ENCODE peak calls at places on chromosomes 2 and 18, in four cellular contexts. One of them, this sample, is unnamed.

GRCh38 chr18:47594621-47595086 is 335.8 kb downstream of the SMAD2 start:
- DNase-seq in colonic mucosa: no peak
- DNase-seq in A549: no peak
- DNase-seq in sigmoid colon: no peak
- DNase-seq in this sample: no peak

GRCh38 chr2:237160271-237160934 is 74.7 kb downstream of the COPS8 start:
- DNase-seq in sigmoid colon: no peak
- DNase-seq in colonic mucosa: no peak
- DNase-seq in A549: no peak
- DNase-seq in this sample: no peak

GRCh38 chr18:3162181-3162580 is 57.6 kb downstream of the MYOM1 start:
- DNase-seq in colonic mucosa: peak
- DNase-seq in A549: no peak
- DNase-seq in sigmoid colon: no peak
- DNase-seq in this sample: no peak

GRCh38 chr2:223969856-223970255 is 12.6 kb downstream of the MRPL44 start:
- DNase-seq in sigmoid colon: no peak
- DNase-seq in A549: no peak
- DNase-seq in colonic mucosa: no peak
- DNase-seq in this sample: no peak

GRCh38 chr2:218991674-218992168 is 1.5 kb downstream of the CRYBA2 start:
- DNase-seq in A549: no peak
- DNase-seq in sigmoid colon: peak
- DNase-seq in colonic mucosa: no peak
- DNase-seq in this sample: peak

GRCh38 chr2:99682280-99683060 is 192.7 kb upstream of the REV1 start:
- DNase-seq in colonic mucosa: no peak
- DNase-seq in A549: no peak
- DNase-seq in sigmoid colon: no peak
- DNase-seq in this sample: no peak

GRCh38 chr2:103991591-103991990 is 862.3 kb upstream of the POU3F3 start:
- DNase-seq in sigmoid colon: no peak
- DNase-seq in colonic mucosa: no peak
- DNase-seq in A549: no peak
- DNase-seq in this sample: no peak

GRCh38 chr2:119657486-119658145 is 21.4 kb upstream of the TMEM177 start:
- DNase-seq in colonic mucosa: no peak
- DNase-seq in A549: no peak
- DNase-seq in sigmoid colon: no peak
- DNase-seq in this sample: no peak

GRCh38 chr2:30113617-30114293 is 33.1 kb upstream of the YPEL5 start:
- DNase-seq in A549: peak
- DNase-seq in colonic mucosa: no peak
- DNase-seq in sigmoid colon: no peak
- DNase-seq in this sample: peak

GRCh38 chr18:55326134-55326533 is 261.9 kb downstream of the TCF4 start:
- DNase-seq in A549: no peak
- DNase-seq in sigmoid colon: no peak
- DNase-seq in colonic mucosa: no peak
- DNase-seq in this sample: no peak

This sample was measured in posterior vena cava.